ENCODE peak calls at places on chromosome 18, in four cellular contexts. Z is midbrain, U is H9, D is Daoy. S is an unnamed sample.

GRCh38 chr18:50089702-50090101 is 105.2 kb downstream of the MYO5B start:
- DNase-seq in Z (no peak), U (peak), D (no peak), S (no peak)

GRCh38 chr18:25826377-25826776 is 264.0 kb downstream of the SS18 start:
- DNase-seq in Z (no peak), U (no peak), D (no peak), S (no peak)

GRCh38 chr18:10401489-10401888 is 52.9 kb upstream of the APCDD1 start:
- DNase-seq in Z (no peak), U (no peak), D (peak), S (no peak)

GRCh38 chr18:58447342-58448190 is 181.3 kb downstream of the ALPK2 start:
- DNase-seq in Z (no peak), U (no peak), D (no peak), S (no peak)

GRCh38 chr18:32769242-32770180 is 3.3 kb downstream of the KLHL14 start:
- DNase-seq in Z (no peak), U (peak), D (no peak), S (no peak)

GRCh38 chr18:36780748-36781147 is 48.1 kb downstream of the TPGS2 start:
- DNase-seq in Z (no peak), U (no peak), D (no peak), S (no peak)

GRCh38 chr18:51757525-51757924 is 560.0 kb upstream of the MEX3C start:
- DNase-seq in Z (no peak), U (no peak), D (no peak), S (no peak)

GRCh38 chr18:10727477-10727876 is 201.7 kb downstream of the NAPG start:
- DNase-seq in Z (no peak), U (no peak), D (no peak), S (no peak)

GRCh38 chr18:67385455-67385854 is 131.1 kb downstream of the DSEL start:
- DNase-seq in Z (no peak), U (no peak), D (no peak), S (no peak)

GRCh38 chr18:54235871-54236270 is 11.4 kb upstream of the MBD2 start:
- DNase-seq in Z (no peak), U (no peak), D (no peak), S (no peak)

GRCh38 chr18:54232485-54233227 is 8.2 kb upstream of the MBD2 start:
- DNase-seq in Z (no peak), U (peak), D (no peak), S (no peak)

GRCh38 chr18:22044474-22045220 is 124.7 kb upstream of the GATA6 start:
- DNase-seq in Z (no peak), U (no peak), D (no peak), S (no peak)

GRCh38 chr18:2173464-2173863 is 397.8 kb downstream of the METTL4 start:
- DNase-seq in Z (no peak), U (no peak), D (peak), S (no peak)

GRCh38 chr18:51654441-51655326 is 457.2 kb upstream of the MEX3C start:
- DNase-seq in Z (no peak), U (peak), D (no peak), S (no peak)

GRCh38 chr18:14922965-14923565 is 175.1 kb downstream of the ANKRD30B start:
- DNase-seq in Z (no peak), U (no peak), D (no peak), S (no peak)